ENCODE peak calls at places on chromosome 16, in four cellular contexts. V is K562, R is HCT116, O is GM12878. W is an unnamed sample.

GRCh38 chr16:53041196-53041977 is 11.3 kb downstream of the CHD9NB start:
- ATAC-seq in V (no peak), R (no peak), O (peak; percentile 63), W (peak; percentile 88)

GRCh38 chr16:4323845-4324478 is 8.1 kb downstream of the GLIS2 start:
- ATAC-seq in V (peak; percentile 73), R (peak; percentile 49), O (no peak), W (peak; percentile 75)

GRCh38 chr16:16139061-16139460 is 84.2 kb downstream of the ABCC6 start:
- ATAC-seq in V (no peak), R (no peak), O (no peak), W (no peak)

GRCh38 chr16:51872536-51872935 is 674.4 kb downstream of the TOX3 start:
- ATAC-seq in V (no peak), R (no peak), O (no peak), W (no peak)

GRCh38 chr16:143456-143855 is 5.0 kb upstream of the NPRL3 start:
- ATAC-seq in V (peak; percentile 25), R (no peak), O (no peak), W (no peak)

GRCh38 chr16:51243836-51244483 is 92.9 kb upstream of the SALL1 start:
- ATAC-seq in V (no peak), R (no peak), O (no peak), W (no peak)

GRCh38 chr16:72999541-73000019 is 48.3 kb downstream of the ZFHX3 start:
- ATAC-seq in V (no peak), R (no peak), O (no peak), W (no peak)

GRCh38 chr16:70706948-70707465 is 21.2 kb upstream of the MTSS2 start:
- ATAC-seq in V (no peak), R (peak; percentile 48), O (no peak), W (peak; percentile 38)

GRCh38 chr16:49833055-49833454 is 22.9 kb downstream of the ZNF423 start:
- ATAC-seq in V (no peak), R (no peak), O (no peak), W (peak; percentile 73)

GRCh38 chr16:65284583-65284982 is 162.7 kb upstream of the CDH11 start:
- ATAC-seq in V (no peak), R (no peak), O (no peak), W (peak; percentile 20)

GRCh38 chr16:275786-276232 is at the start of gene RGS11:
- ATAC-seq in V (no peak), R (no peak), O (no peak), W (peak; percentile 52)

GRCh38 chr16:4339909-4340308 is 11.2 kb downstream of the PAM16 start:
- ATAC-seq in V (no peak), R (no peak), O (no peak), W (peak; percentile 54)

GRCh38 chr16:50267151-50267631 is 840 bp downstream of the ADCY7 start:
- ATAC-seq in V (peak; percentile 3), R (no peak), O (peak; percentile 1), W (no peak)

GRCh38 chr16:57283214-57283955 is 1.1 kb downstream of the PLLP start:
- ATAC-seq in V (no peak), R (no peak), O (no peak), W (peak; percentile 10)

GRCh38 chr16:16045879-16046278 is 96.5 kb downstream of the ABCC1 start:
- ATAC-seq in V (no peak), R (no peak), O (peak; percentile 44), W (no peak)

GRCh38 chr16:46897471-46897870 is 13.3 kb downstream of the GPT2 start:
- ATAC-seq in V (no peak), R (no peak), O (no peak), W (no peak)

GRCh38 chr16:85288869-85289660 is 176.8 kb upstream of the CIBAR2 start:
- ATAC-seq in V (no peak), R (no peak), O (no peak), W (no peak)

GRCh38 chr16:85288341-85288868 is 176.1 kb upstream of the CIBAR2 start:
- ATAC-seq in V (no peak), R (no peak), O (no peak), W (no peak)

GRCh38 chr16:85286066-85286712 is 173.9 kb upstream of the CIBAR2 start:
- ATAC-seq in V (no peak), R (no peak), O (no peak), W (peak; percentile 65)

GRCh38 chr16:85285681-85286065 is 173.4 kb upstream of the CIBAR2 start:
- ATAC-seq in V (no peak), R (no peak), O (no peak), W (no peak)

DNA sequence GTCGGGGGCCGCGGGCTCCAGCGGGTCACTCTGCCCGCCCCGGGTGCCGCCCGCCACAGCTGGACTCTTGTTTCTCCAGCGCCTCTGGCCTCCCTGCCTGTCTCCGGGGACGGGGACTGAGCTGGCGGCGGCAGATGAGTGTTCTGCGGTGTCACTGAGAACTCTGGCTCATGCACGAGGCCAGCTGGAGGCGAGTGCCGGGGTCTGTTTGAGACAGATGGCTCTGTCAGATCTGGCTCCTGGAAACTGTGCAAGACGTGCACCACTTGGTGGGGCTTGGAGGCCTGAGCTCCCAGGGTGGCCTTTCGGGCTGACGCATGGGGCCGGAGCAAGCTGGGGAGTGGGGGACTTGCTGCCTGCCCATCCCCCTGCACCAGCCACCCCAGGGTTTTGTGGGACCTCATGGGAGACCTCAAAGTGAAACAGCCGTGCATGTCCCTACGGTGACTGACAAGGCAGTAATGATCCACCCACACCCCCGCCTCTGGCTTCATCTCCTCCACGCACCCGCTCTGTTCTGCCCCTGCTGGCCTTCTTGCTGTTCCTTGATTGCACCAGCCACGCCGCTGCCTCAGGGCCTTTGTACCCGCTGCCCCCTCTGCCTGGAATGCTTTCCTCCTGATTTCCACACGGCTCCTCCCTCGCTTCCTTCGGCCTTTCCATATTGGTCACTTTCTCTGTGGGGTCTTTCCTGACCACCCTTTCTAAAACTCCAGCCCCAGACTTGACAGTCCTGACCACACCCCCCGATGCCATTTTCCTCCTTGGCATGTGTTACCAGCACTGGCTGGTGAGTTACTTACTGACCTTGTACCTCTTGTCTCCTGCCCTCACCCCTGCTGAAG is 174.9 kb upstream of the CIBAR2 start:
- ATAC-seq in V (peak; percentile 71), R (peak; percentile 47), O (no peak), W (no peak)
- H3K27ac ChIP-seq in V (no peak overlapping the region), R (no peak overlapping the region), O (no peak overlapping the region), W (no peak overlapping the region)

GRCh38 chr16:85055503-85056210 is 28.1 kb downstream of the KIAA0513 start:
- ATAC-seq in V (peak; percentile 73), R (no peak), O (peak; percentile 97), W (peak; percentile 76)
- TF ChIP-seq POLR2AphosphoS5 in V (no peak), R (no peak), O (peak; percentile 54), W (no peak)

GRCh38 chr16:80896778-80897177 is 92.4 kb upstream of the CDYL2 start:
- ATAC-seq in V (no peak), R (no peak), O (no peak), W (no peak)

GRCh38 chr16:80902306-80903154 is 98.1 kb upstream of the CDYL2 start:
- ATAC-seq in V (no peak), R (no peak), O (no peak), W (no peak)

GRCh38 chr16:80903616-80904015 is 99.2 kb upstream of the CDYL2 start:
- ATAC-seq in V (no peak), R (no peak), O (no peak), W (no peak)

GRCh38 chr16:80899804-80900592 is 95.6 kb upstream of the CDYL2 start:
- ATAC-seq in V (peak; percentile 88), R (peak; percentile 81), O (no peak), W (peak; percentile 83)

GRCh38 chr16:80900593-80900954 is 96.2 kb upstream of the CDYL2 start:
- ATAC-seq in V (no peak), R (no peak), O (no peak), W (no peak)
- TF ChIP-seq POLR2A in V (no peak), R (no peak), O (no peak), W (no peak)

DNA sequence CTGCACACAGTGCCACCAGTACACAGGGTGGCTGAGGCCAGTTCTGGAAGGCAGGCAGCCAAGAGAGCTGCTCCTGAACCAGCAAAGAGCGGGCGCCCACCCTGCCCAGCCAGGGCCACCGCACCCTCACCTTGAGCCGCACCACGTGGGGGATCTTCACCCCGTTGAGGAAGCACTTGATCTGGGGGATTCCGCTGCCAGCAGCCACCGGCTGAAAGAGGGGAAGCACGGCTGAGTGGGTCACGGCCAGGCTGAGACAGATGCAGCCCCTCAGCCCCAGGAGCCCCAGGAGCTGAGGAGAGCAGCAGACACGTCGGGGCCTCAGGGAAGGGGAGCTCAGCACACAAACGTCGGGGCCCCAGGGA is 14.6 kb upstream of the CCDC154 start:
- ATAC-seq in V (no peak), R (no peak), O (peak; percentile 90), W (no peak)
- H3K27ac ChIP-seq in V (no peak overlapping the region), R (no peak overlapping the region), O (peak overlapping the region; percentile 62), W (no peak overlapping the region)

DNA sequence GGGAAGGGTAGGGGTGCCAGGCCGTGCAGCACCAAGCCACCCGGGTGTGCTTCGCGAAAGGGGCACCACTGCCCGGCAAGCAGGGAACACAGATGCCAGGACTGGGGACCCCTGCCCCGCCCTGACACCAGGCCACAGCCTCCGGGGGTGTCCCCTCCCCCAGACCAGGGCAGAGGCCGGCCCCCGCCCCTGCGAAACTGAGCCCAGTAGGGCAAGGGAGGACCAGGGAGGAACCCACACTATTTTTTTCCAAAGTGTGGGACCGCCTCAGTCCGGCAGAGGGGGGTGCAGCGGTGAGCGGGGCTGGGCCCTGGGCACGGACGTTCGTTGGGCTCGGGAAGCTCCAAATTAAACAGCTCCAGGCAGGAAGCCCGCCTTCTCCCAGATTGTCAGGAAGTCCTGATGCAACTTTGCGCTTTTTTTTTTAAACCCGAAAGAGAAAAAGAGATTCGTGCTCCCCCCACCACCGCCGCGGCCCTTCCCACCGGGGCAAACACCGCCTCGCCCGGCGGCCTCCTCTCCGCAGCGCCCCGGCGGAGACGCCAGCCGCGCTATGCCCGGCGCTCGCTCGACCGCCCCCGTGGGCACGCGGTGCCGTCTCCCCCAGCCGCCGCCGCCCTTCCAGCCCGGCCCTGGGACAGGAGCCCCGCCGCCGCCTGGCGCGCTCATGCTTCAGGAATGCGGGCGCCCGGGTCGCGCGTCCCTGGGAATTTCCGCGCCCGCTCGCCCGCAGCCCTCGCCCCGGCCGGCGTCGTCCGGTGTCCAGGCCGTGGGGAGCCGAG is 755 bp downstream of the PIEZO1 start:
- ATAC-seq in V (peak; percentile 60), R (peak; percentile 49), O (peak; percentile 57), W (peak; percentile 71)
- TF ChIP-seq POLR2AphosphoS5 in V (no peak), R (peak; percentile 37), O (no peak), W (peak; percentile 61)

DNA sequence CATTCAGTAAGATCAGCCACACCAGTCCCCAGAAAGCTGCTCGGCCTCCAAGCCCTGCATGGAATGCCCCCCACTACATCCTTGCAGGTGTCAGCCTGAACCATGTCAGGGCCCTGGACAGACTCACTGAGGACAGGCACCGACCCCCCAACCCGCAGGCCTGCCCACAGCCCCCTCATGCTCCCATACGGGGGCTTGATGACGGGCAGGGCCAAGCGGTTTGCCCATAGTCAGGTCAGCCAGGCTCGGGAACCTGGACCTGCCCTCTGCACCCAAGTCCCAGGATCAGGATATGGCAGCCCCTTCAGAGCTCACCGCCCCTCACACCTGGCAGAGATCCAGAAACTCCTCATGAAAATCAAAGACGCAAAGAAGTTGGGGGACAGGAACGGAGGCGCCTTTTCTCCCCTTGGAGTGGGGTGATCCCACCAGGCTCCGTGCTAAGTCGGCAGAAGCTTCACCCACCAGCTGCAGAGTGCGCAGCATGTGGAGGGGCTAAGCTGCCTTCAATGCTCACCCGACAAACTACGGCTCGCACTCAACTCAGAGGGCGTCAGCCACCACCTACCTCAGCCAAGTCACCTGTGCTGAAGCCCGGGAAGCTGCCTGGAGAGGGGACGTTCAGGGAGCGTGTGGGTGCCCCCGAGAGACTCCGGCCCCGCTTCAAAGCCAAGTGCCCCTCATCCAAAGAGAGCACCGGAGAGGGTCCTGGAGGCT is 26.5 kb downstream of the GNPTG start:
- ATAC-seq in V (peak; percentile 19), R (no peak), O (no peak), W (no peak)
- TF ChIP-seq POLR2A in V (no peak), R (no peak), O (peak; percentile 35), W (no peak)